ENCODE peak calls at places on chromosome 17, in six cellular contexts. R is HCT116, V is K562, J is MM.1S, K is mammary epithelial cell, U is fibroblast of lung. O is an unnamed sample.

GRCh38 chr17:38436386-38436785 is 8.1 kb downstream of the ARHGAP23 start:
- DNase-seq in R (no peak), V (no peak), J (no peak), K (no peak), U (no peak), O (no peak)

GRCh38 chr17:65051922-65052321 is 4.6 kb downstream of the GNA13 start:
- DNase-seq in R (no peak), V (no peak), J (no peak), K (no peak), U (no peak), O (no peak)

GRCh38 chr17:50631195-50631907 is 3.3 kb upstream of the ABCC3 start:
- DNase-seq in R (no peak), V (peak; percentile 35), J (no peak), K (no peak), U (no peak), O (no peak)

GRCh38 chr17:41446806-41447205 is 6.0 kb upstream of the KRT38 start:
- DNase-seq in R (no peak), V (no peak), J (no peak), K (peak; percentile 59), U (peak; percentile 89), O (no peak)

GRCh38 chr17:41302981-41303380 is 330 bp upstream of the KRTAP29-1 start:
- DNase-seq in R (no peak), V (no peak), J (no peak), K (no peak), U (no peak), O (no peak)

GRCh38 chr17:1049446-1050225 is 52.7 kb downstream of the TIMM22 start:
- DNase-seq in R (no peak), V (no peak), J (no peak), K (no peak), U (no peak), O (no peak)

GRCh38 chr17:15490634-15491261 is 23.3 kb upstream of the CDRT4 start:
- DNase-seq in R (peak; percentile 81), V (peak; percentile 82), J (no peak), K (no peak), U (peak; percentile 80), O (no peak)

GRCh38 chr17:28950017-28950751 is 1.1 kb downstream of the PHF12 start:
- DNase-seq in R (no peak), V (peak; percentile 39), J (peak; percentile 31), K (peak; percentile 24), U (peak; percentile 63), O (no peak)

GRCh38 chr17:62780273-62780672 is 27.8 kb downstream of the MARCHF10 start:
- DNase-seq in R (no peak), V (no peak), J (no peak), K (no peak), U (no peak), O (no peak)

GRCh38 chr17:68197997-68198930 is 49.6 kb upstream of the AMZ2 start:
- DNase-seq in R (no peak), V (no peak), J (no peak), K (no peak), U (no peak), O (no peak)

GRCh38 chr17:14341866-14342265 is 41.0 kb downstream of the HS3ST3B1 start:
- DNase-seq in R (no peak), V (no peak), J (no peak), K (no peak), U (peak; percentile 25), O (no peak)

GRCh38 chr17:68197091-68197996 is 50.5 kb upstream of the AMZ2 start:
- DNase-seq in R (no peak), V (peak; percentile 41), J (no peak), K (no peak), U (no peak), O (no peak)

GRCh38 chr17:49545811-49546545 is 29.7 kb upstream of the NXPH3 start:
- DNase-seq in R (no peak), V (no peak), J (no peak), K (no peak), U (no peak), O (no peak)

DNA sequence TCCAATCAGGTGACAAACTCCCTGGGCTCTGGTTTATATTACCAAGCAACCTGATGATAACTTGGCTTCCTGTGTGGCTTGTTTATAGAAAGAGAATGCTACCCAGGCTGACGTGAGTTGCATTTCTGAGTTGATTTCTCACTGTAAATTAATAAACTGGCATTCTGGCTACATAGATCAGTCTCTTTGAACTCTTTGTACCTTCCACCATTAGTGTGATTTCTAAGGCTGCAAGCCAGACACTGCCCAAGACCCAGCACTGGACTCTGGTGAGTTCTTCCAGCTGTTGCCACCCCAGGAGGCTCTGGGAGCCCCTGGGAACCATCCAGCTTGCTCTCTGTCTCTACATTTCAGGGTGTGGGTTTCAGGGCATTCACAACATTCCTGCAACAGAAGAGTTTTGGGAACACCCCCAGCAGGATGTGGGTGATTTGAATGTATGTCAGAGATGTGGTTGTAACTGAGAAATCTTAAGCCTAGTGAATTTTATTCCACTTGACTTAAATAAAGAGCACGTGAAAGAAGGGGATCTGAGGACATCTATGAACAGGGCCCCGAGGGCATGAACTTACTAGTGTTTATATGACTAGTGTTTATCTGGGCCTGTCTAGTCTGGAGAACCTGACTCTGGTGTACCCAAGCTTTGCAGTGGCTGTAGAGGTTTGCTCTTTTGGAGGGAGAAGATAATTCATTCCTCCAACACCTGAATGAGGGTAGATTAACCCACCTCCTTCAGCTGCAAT is 30.3 kb upstream of the LRRC37A start:
- DNase-seq in R (no peak), V (peak; percentile 12), J (no peak), K (peak; percentile 89), U (peak; percentile 90), O (no peak)
- TF ChIP-seq EZH2 in R (no peak), V (no peak), J (no peak), K (no peak), U (no peak), O (no peak)

GRCh38 chr17:70380017-70380416 is 210.7 kb downstream of the KCNJ2 start:
- DNase-seq in R (no peak), V (no peak), J (no peak), K (no peak), U (no peak), O (no peak)
- H3K9me3 ChIP-seq in R (no peaks in the 10 kb centered on the region), V (no peaks in the 10 kb centered on the region), J (no peaks in the 10 kb centered on the region), K (no peaks in the 10 kb centered on the region), U (no peaks in the 10 kb centered on the region), O (no peaks in the 10 kb centered on the region)

DNA sequence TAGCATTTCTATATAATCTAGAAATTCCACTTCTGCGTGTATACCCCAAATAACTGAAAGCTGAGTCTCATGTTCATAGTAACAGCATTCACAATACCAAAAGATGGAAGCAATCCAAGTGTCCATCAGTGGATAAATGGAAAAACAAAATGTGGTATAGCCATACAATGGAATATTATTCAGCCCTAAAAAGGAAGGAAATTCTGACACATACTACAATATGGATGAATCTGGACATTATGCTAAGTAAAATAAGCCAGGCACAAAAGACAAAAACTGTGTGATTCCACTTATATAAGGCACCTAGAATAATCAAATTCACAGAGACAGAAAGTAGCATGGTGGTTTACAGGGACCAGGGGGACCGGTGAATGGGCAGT is 20.4 kb downstream of the HOXB1 start:
- DNase-seq in R (no peak), V (no peak), J (no peak), K (no peak), U (no peak), O (no peak)
- H3K27ac ChIP-seq in R (no peak overlapping the region), V (no peak overlapping the region), J (peak overlapping the region; percentile 88), K (no peak overlapping the region), U (no peak overlapping the region), O (no peak overlapping the region)

GRCh38 chr17:18250259-18250658 is 8.3 kb downstream of the FLII start:
- DNase-seq in R (no peak), V (no peak), J (no peak), K (peak; percentile 33), U (no peak), O (no peak)

GRCh38 chr17:18253187-18253884 is 5.2 kb downstream of the FLII start:
- DNase-seq in R (no peak), V (no peak), J (no peak), K (no peak), U (no peak), O (no peak)

GRCh38 chr17:18250708-18251107 is 7.8 kb downstream of the FLII start:
- DNase-seq in R (no peak), V (no peak), J (no peak), K (no peak), U (no peak), O (no peak)

GRCh38 chr17:18251204-18251603 is 7.3 kb downstream of the FLII start:
- DNase-seq in R (no peak), V (no peak), J (no peak), K (no peak), U (no peak), O (no peak)

DNA sequence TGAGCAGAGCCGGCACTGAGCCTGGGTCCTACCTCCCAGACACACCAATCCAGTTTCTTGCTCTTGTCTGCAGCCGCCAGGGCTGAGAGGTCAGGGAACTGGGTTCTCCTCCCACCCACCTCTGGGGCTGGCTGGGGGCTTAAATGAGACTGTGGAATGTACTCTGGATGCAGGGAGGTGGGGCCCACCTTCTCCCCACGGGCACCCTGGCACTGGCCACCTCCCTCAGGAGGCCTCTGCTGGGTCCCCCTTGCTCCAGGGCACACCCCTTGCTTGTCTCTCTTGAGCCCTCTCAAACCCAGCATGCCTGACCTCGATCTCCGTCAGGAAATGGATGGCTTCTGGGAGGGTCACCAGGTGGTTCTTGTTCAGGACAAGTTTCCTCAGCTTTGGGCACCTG is 6.4 kb downstream of the FLII start:
- DNase-seq in R (no peak), V (no peak), J (no peak), K (no peak), U (no peak), O (no peak)
- TF ChIP-seq EZH2 in R (no peak), V (no peak), J (no peak), K (no peak), U (no peak), O (no peak)

DNA sequence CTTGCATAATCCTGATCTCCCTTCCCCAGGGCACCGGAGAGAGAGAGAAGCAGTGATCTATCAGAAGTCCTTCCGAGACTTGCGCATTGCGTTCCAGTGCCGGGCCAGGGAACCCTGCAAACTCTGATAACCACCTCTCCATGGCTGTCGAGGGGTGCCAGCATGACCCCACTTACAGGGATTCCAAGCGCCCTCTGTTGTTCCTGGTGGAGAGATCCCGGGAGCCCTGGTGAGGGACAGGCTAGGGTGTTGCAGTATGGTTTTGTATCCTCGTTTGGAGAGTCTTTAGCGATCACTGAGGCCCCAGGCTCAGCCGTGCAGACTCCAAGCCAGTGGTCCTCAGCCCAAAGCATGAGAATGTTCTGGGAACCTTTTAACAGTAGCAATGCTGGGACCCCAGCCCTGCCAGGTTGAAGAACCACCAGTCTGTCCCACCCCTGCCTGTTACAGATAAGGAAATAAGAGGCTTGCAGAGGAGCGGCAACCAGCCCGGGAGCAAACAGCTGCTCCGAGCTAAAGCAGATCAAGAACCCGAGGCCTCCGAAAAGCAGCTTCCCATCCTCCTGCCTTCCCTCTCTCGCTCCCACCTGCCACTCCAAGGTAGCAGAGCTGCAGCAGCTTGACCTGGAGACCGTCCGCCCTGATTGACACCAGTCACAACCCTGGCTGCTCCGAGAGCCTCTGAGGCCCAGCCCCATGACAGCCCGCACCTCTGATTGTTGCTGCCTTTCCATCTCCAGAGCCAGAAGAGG is 150.3 kb upstream of the RPL38 start:
- DNase-seq in R (no peak), V (no peak), J (no peak), K (no peak), U (no peak), O (no peak)
- H3K9me3 ChIP-seq in R (no peaks in the 10 kb centered on the region), V (no peaks in the 10 kb centered on the region), J (no peaks in the 10 kb centered on the region), K (no peaks in the 10 kb centered on the region), U (no peaks in the 10 kb centered on the region), O (no peaks in the 10 kb centered on the region)

O was measured in SK-N-MC.